ENCODE peak calls at places on chromosomes 16 and 17, in five cellular contexts. X, N, H, R and F are unnamed samples.

GRCh38 chr17:78409191-78409621 is 30.8 kb downstream of the PGS1 start:
- DNase-seq in H (peak; percentile 45), R (peak; percentile 73), N (peak; percentile 83), X (no peak), F (no peak)

GRCh38 chr17:79932907-79933306 is 93.7 kb upstream of the CBX4 start:
- DNase-seq in N (no peak), X (no peak), H (no peak), R (no peak), F (no peak)

GRCh38 chr16:78650675-78651074 is 551.2 kb downstream of the WWOX start:
- DNase-seq in R (no peak), X (no peak), H (no peak), N (no peak), F (no peak)

GRCh38 chr16:57610611-57611010 is 17.8 kb upstream of the ADGRG1 start:
- DNase-seq in X (no peak), N (peak; percentile 3), R (no peak), H (no peak), F (no peak)

GRCh38 chr17:72416905-72417304 is 296.1 kb downstream of the SOX9 start:
- DNase-seq in H (no peak), X (no peak), N (no peak), R (no peak), F (no peak)

GRCh38 chr17:36913132-36913531 is 24.1 kb upstream of the LHX1 start:
- DNase-seq in N (no peak), R (no peak), X (no peak), H (no peak), F (no peak)

GRCh38 chr16:53714080-53715050 is 10.4 kb downstream of the FTO start:
- DNase-seq in R (no peak), H (no peak), N (no peak), X (no peak), F (no peak)

GRCh38 chr17:76354317-76354729 is 607 bp upstream of the PRPSAP1 start:
- DNase-seq in X (no peak), H (no peak), N (no peak), R (no peak), F (no peak)

GRCh38 chr17:28547623-28548416 is 4.6 kb downstream of the UNC119 start:
- DNase-seq in R (peak; percentile 47), N (peak; percentile 80), X (peak; percentile 28), H (peak; percentile 72), F (peak; percentile 13)

GRCh38 chr16:23304620-23305019 is 2.5 kb downstream of the SCNN1B start:
- DNase-seq in R (no peak), N (no peak), X (no peak), H (no peak), F (no peak)

GRCh38 chr16:17829826-17830225 is 359.1 kb upstream of the XYLT1 start:
- DNase-seq in N (no peak), R (no peak), H (no peak), X (no peak), F (no peak)

GRCh38 chr17:65783845-65784334 is 222.4 kb upstream of the AXIN2 start:
- DNase-seq in H (peak; percentile 40), R (peak; percentile 45), N (no peak), X (no peak), F (no peak)

GRCh38 chr17:60817187-60817586 is 139.5 kb downstream of the BCAS3 start:
- DNase-seq in H (peak; percentile 12), N (no peak), X (no peak), R (no peak), F (no peak)

GRCh38 chr16:53091508-53092211 is 36.9 kb downstream of the CHD9 start:
- DNase-seq in N (peak; percentile 65), H (no peak), R (no peak), X (no peak), F (peak; percentile 76)

GRCh38 chr17:4881761-4882555 is 17.4 kb upstream of the C17orf107 start:
- DNase-seq in H (peak; percentile 57), N (no peak), X (peak; percentile 60), R (peak; percentile 74), F (no peak)

GRCh38 chr17:59785091-59785799 is 77.8 kb downstream of the VMP1 start:
- DNase-seq in H (no peak), X (no peak), N (no peak), R (no peak), F (no peak)

GRCh38 chr16:56382901-56383355 is 42.4 kb downstream of the AMFR start:
- DNase-seq in H (peak; percentile 85), N (no peak), R (no peak), X (no peak), F (no peak)

GRCh38 chr17:57707892-57708291 is 37.2 kb downstream of the CCDC182 start:
- DNase-seq in N (no peak), H (no peak), R (no peak), X (no peak), F (peak; percentile 11)

GRCh38 chr17:27754549-27754948 is 45.8 kb downstream of the NOS2 start:
- DNase-seq in N (no peak), X (no peak), H (no peak), R (no peak), F (no peak)

GRCh38 chr17:56822725-56823124 is 11.0 kb downstream of the C17orf67 start:
- DNase-seq in H (no peak), N (no peak), R (no peak), X (no peak), F (no peak)

GRCh38 chr17:79791354-79792123 is 5.3 kb downstream of the CBX8 start:
- DNase-seq in R (no peak), N (no peak), H (no peak), X (no peak), F (no peak)

GRCh38 chr17:78000351-78000750 is 41.8 kb downstream of the TNRC6C start:
- DNase-seq in N (no peak), R (no peak), H (no peak), X (no peak), F (no peak)

GRCh38 chr17:77145635-77146632 is 5.2 kb downstream of the SEC14L1 start:
- DNase-seq in H (no peak), X (no peak), R (peak; percentile 30), N (peak; percentile 82), F (peak; percentile 32)

GRCh38 chr17:42129109-42129837 is 6.7 kb downstream of the HSPB9 start:
- DNase-seq in X (no peak), N (peak; percentile 59), H (no peak), R (no peak), F (no peak)

GRCh38 chr17:42387663-42388380 is 420 bp downstream of the STAT3 start:
- DNase-seq in H (peak; percentile 49), R (peak; percentile 61), X (peak; percentile 16), N (peak; percentile 52), F (no peak)

GRCh38 chr17:37547986-37548385 is 58.3 kb downstream of the DUSP14 start:
- DNase-seq in R (no peak), N (no peak), X (no peak), H (no peak), F (no peak)